ENCODE peak calls at places on chromosomes 2 and 18, in nine cellular contexts. One of them, this sample, is unnamed.

GRCh38 chr18:58213931-58214431 is 170.0 kb downstream of the NEDD4L start:
- DNase-seq in BJ: no peak
- DNase-seq in choroid plexus epithelial cell: peak; percentile 61
- DNase-seq in HCT116: no peak
- DNase-seq in kidney epithelial cell: no peak
- DNase-seq in fibroblast of lung: peak; percentile 80
- DNase-seq in cardiac muscle cell: no peak
- DNase-seq in brain microvascular endothelial cell: peak; percentile 59
- DNase-seq in GM06990: no peak
- DNase-seq in this sample: no peak

GRCh38 chr2:88187038-88187676 is 17.0 kb downstream of the THNSL2 start:
- DNase-seq in BJ: no peak
- DNase-seq in choroid plexus epithelial cell: peak; percentile 60
- DNase-seq in HCT116: peak; percentile 61
- DNase-seq in kidney epithelial cell: no peak
- DNase-seq in fibroblast of lung: peak; percentile 6
- DNase-seq in cardiac muscle cell: peak; percentile 87
- DNase-seq in brain microvascular endothelial cell: peak; percentile 37
- DNase-seq in GM06990: no peak
- DNase-seq in this sample: peak; percentile 89

GRCh38 chr2:75053484-75054112 is 95.2 kb downstream of the POLE4 start:
- DNase-seq in BJ: no peak
- DNase-seq in choroid plexus epithelial cell: peak; percentile 47
- DNase-seq in HCT116: peak; percentile 36
- DNase-seq in kidney epithelial cell: no peak
- DNase-seq in fibroblast of lung: no peak
- DNase-seq in cardiac muscle cell: peak; percentile 70
- DNase-seq in brain microvascular endothelial cell: peak; percentile 20
- DNase-seq in GM06990: peak; percentile 28
- DNase-seq in this sample: no peak

GRCh38 chr18:11850821-11851155 is 425 bp upstream of the CHMP1B start:
- DNase-seq in BJ: peak; percentile 22
- DNase-seq in choroid plexus epithelial cell: peak; percentile 85
- DNase-seq in HCT116: no peak
- DNase-seq in kidney epithelial cell: no peak
- DNase-seq in fibroblast of lung: no peak
- DNase-seq in cardiac muscle cell: no peak
- DNase-seq in brain microvascular endothelial cell: no peak
- DNase-seq in GM06990: no peak
- DNase-seq in this sample: no peak

GRCh38 chr2:127646487-127647241 is 711 bp downstream of the GPR17 start:
- DNase-seq in BJ: no peak
- DNase-seq in choroid plexus epithelial cell: no peak
- DNase-seq in HCT116: no peak
- DNase-seq in kidney epithelial cell: no peak
- DNase-seq in fibroblast of lung: no peak
- DNase-seq in cardiac muscle cell: no peak
- DNase-seq in brain microvascular endothelial cell: no peak
- DNase-seq in GM06990: no peak
- DNase-seq in this sample: peak; percentile 46

GRCh38 chr2:189466656-189467055 is 25.4 kb downstream of the WDR75 start:
- DNase-seq in BJ: no peak
- DNase-seq in choroid plexus epithelial cell: peak; percentile 79
- DNase-seq in HCT116: no peak
- DNase-seq in kidney epithelial cell: no peak
- DNase-seq in fibroblast of lung: peak; percentile 7
- DNase-seq in cardiac muscle cell: peak; percentile 45
- DNase-seq in brain microvascular endothelial cell: no peak
- DNase-seq in GM06990: no peak
- DNase-seq in this sample: no peak

GRCh38 chr2:172241219-172241618 is 138.5 kb upstream of the DLX2 start:
- DNase-seq in BJ: no peak
- DNase-seq in choroid plexus epithelial cell: no peak
- DNase-seq in HCT116: no peak
- DNase-seq in kidney epithelial cell: no peak
- DNase-seq in fibroblast of lung: no peak
- DNase-seq in cardiac muscle cell: no peak
- DNase-seq in brain microvascular endothelial cell: no peak
- DNase-seq in GM06990: no peak
- DNase-seq in this sample: no peak

GRCh38 chr2:191790737-191791136 is 56.2 kb downstream of the CAVIN2 start:
- DNase-seq in BJ: no peak
- DNase-seq in choroid plexus epithelial cell: peak; percentile 62
- DNase-seq in HCT116: no peak
- DNase-seq in kidney epithelial cell: no peak
- DNase-seq in fibroblast of lung: peak; percentile 18
- DNase-seq in cardiac muscle cell: no peak
- DNase-seq in brain microvascular endothelial cell: peak; percentile 19
- DNase-seq in GM06990: no peak
- DNase-seq in this sample: no peak

GRCh38 chr2:173943139-173943538 is 22.0 kb downstream of the SP3 start:
- DNase-seq in BJ: no peak
- DNase-seq in choroid plexus epithelial cell: no peak
- DNase-seq in HCT116: no peak
- DNase-seq in kidney epithelial cell: no peak
- DNase-seq in fibroblast of lung: peak; percentile 49
- DNase-seq in cardiac muscle cell: no peak
- DNase-seq in brain microvascular endothelial cell: no peak
- DNase-seq in GM06990: no peak
- DNase-seq in this sample: no peak

GRCh38 chr2:24616606-24617005 is 125.6 kb downstream of the NCOA1 start:
- DNase-seq in BJ: no peak
- DNase-seq in choroid plexus epithelial cell: no peak
- DNase-seq in HCT116: no peak
- DNase-seq in kidney epithelial cell: no peak
- DNase-seq in fibroblast of lung: no peak
- DNase-seq in cardiac muscle cell: no peak
- DNase-seq in brain microvascular endothelial cell: no peak
- DNase-seq in GM06990: no peak
- DNase-seq in this sample: no peak

GRCh38 chr2:24611626-24612025 is 120.6 kb downstream of the NCOA1 start:
- DNase-seq in BJ: no peak
- DNase-seq in choroid plexus epithelial cell: no peak
- DNase-seq in HCT116: no peak
- DNase-seq in kidney epithelial cell: no peak
- DNase-seq in fibroblast of lung: no peak
- DNase-seq in cardiac muscle cell: no peak
- DNase-seq in brain microvascular endothelial cell: no peak
- DNase-seq in GM06990: no peak
- DNase-seq in this sample: no peak

GRCh38 chr2:24617431-24617830 is 126.4 kb downstream of the NCOA1 start:
- DNase-seq in BJ: peak; percentile 1
- DNase-seq in choroid plexus epithelial cell: no peak
- DNase-seq in HCT116: no peak
- DNase-seq in kidney epithelial cell: no peak
- DNase-seq in fibroblast of lung: peak; percentile 29
- DNase-seq in cardiac muscle cell: no peak
- DNase-seq in brain microvascular endothelial cell: no peak
- DNase-seq in GM06990: no peak
- DNase-seq in this sample: no peak

GRCh38 chr2:24613154-24613814 is 122.2 kb downstream of the NCOA1 start:
- DNase-seq in BJ: peak; percentile 0
- DNase-seq in choroid plexus epithelial cell: peak; percentile 92
- DNase-seq in HCT116: peak; percentile 24
- DNase-seq in kidney epithelial cell: no peak
- DNase-seq in fibroblast of lung: peak; percentile 25
- DNase-seq in cardiac muscle cell: peak; percentile 38
- DNase-seq in brain microvascular endothelial cell: peak; percentile 66
- DNase-seq in GM06990: peak; percentile 34
- DNase-seq in this sample: no peak
- TF ChIP-seq CTCF in BJ: peak; percentile 62
- TF ChIP-seq CTCF in choroid plexus epithelial cell: peak; percentile 79
- TF ChIP-seq CTCF in HCT116: peak; percentile 52
- TF ChIP-seq CTCF in kidney epithelial cell: peak; percentile 13
- TF ChIP-seq CTCF in fibroblast of lung: peak; percentile 35
- TF ChIP-seq CTCF in cardiac muscle cell: peak; percentile 62
- TF ChIP-seq CTCF in brain microvascular endothelial cell: peak; percentile 76
- TF ChIP-seq CTCF in GM06990: peak; percentile 77
- TF ChIP-seq CTCF in this sample: no peak

DNA sequence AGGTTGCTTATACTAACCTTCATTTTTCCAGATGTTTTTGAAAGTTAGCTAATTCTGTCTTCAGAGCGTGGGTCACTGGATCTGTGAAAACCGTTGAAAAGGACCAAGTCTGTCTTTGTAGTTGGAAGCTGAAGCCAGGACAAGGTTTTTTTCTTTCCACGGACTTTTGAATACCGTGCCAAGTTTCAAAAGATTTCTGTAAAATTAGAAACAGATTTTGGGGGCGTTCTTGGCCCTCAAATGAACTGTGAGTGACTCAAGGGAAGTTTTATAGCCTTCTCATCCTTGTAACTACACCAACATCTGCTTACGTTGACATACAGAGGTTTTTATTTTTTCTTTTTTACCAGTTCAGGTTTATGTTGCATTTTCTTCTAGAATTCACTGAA is at the start of gene FAP:
- DNase-seq in BJ: peak; percentile 91
- DNase-seq in choroid plexus epithelial cell: peak; percentile 95
- DNase-seq in HCT116: no peak
- DNase-seq in kidney epithelial cell: no peak
- DNase-seq in fibroblast of lung: peak; percentile 93
- DNase-seq in cardiac muscle cell: no peak
- DNase-seq in brain microvascular endothelial cell: peak; percentile 90
- DNase-seq in GM06990: no peak
- DNase-seq in this sample: no peak
- H3K4me3 ChIP-seq in BJ: peak within 1 kb of the TSS; percentile 51
- H3K4me3 ChIP-seq in choroid plexus epithelial cell: peak within 1 kb of the TSS; percentile 60
- H3K4me3 ChIP-seq in HCT116: no peak within 1 kb of the TSS
- H3K4me3 ChIP-seq in kidney epithelial cell: peak within 1 kb of the TSS; percentile 8
- H3K4me3 ChIP-seq in fibroblast of lung: peak within 1 kb of the TSS; percentile 78
- H3K4me3 ChIP-seq in cardiac muscle cell: no peak within 1 kb of the TSS
- H3K4me3 ChIP-seq in brain microvascular endothelial cell: peak within 1 kb of the TSS; percentile 60
- H3K4me3 ChIP-seq in GM06990: no peak within 1 kb of the TSS
- H3K4me3 ChIP-seq in this sample: no peak within 1 kb of the TSS

GRCh38 chr2:96602330-96602823 is 35.7 kb downstream of the KANSL3 start:
- DNase-seq in BJ: no peak
- DNase-seq in choroid plexus epithelial cell: no peak
- DNase-seq in HCT116: no peak
- DNase-seq in kidney epithelial cell: no peak
- DNase-seq in fibroblast of lung: no peak
- DNase-seq in cardiac muscle cell: no peak
- DNase-seq in brain microvascular endothelial cell: no peak
- DNase-seq in GM06990: no peak
- DNase-seq in this sample: peak; percentile 72
- TF ChIP-seq CTCF in BJ: no peak
- TF ChIP-seq CTCF in choroid plexus epithelial cell: peak; percentile 7
- TF ChIP-seq CTCF in HCT116: peak; percentile 27
- TF ChIP-seq CTCF in kidney epithelial cell: no peak
- TF ChIP-seq CTCF in fibroblast of lung: no peak
- TF ChIP-seq CTCF in cardiac muscle cell: no peak
- TF ChIP-seq CTCF in brain microvascular endothelial cell: no peak
- TF ChIP-seq CTCF in GM06990: no peak
- TF ChIP-seq CTCF in this sample: no peak

GRCh38 chr2:157441072-157441454 is 2.8 kb downstream of the CYTIP start:
- DNase-seq in BJ: no peak
- DNase-seq in choroid plexus epithelial cell: no peak
- DNase-seq in HCT116: no peak
- DNase-seq in kidney epithelial cell: no peak
- DNase-seq in fibroblast of lung: no peak
- DNase-seq in cardiac muscle cell: no peak
- DNase-seq in brain microvascular endothelial cell: no peak
- DNase-seq in GM06990: peak; percentile 65
- DNase-seq in this sample: no peak
- H3K4me3 ChIP-seq in BJ: no peak overlapping the region
- H3K4me3 ChIP-seq in choroid plexus epithelial cell: no peak overlapping the region
- H3K4me3 ChIP-seq in HCT116: no peak overlapping the region
- H3K4me3 ChIP-seq in kidney epithelial cell: no peak overlapping the region
- H3K4me3 ChIP-seq in fibroblast of lung: no peak overlapping the region
- H3K4me3 ChIP-seq in cardiac muscle cell: no peak overlapping the region
- H3K4me3 ChIP-seq in brain microvascular endothelial cell: no peak overlapping the region
- H3K4me3 ChIP-seq in GM06990: peak overlapping the region; percentile 90
- H3K4me3 ChIP-seq in this sample: no peak overlapping the region

GRCh38 chr2:48529676-48530032 is 300 bp upstream of the STON1 start:
- DNase-seq in BJ: no peak
- DNase-seq in choroid plexus epithelial cell: no peak
- DNase-seq in HCT116: no peak
- DNase-seq in kidney epithelial cell: no peak
- DNase-seq in fibroblast of lung: no peak
- DNase-seq in cardiac muscle cell: no peak
- DNase-seq in brain microvascular endothelial cell: no peak
- DNase-seq in GM06990: no peak
- DNase-seq in this sample: no peak

GRCh38 chr2:48528431-48528830 is 1.5 kb upstream of the STON1 start:
- DNase-seq in BJ: no peak
- DNase-seq in choroid plexus epithelial cell: no peak
- DNase-seq in HCT116: no peak
- DNase-seq in kidney epithelial cell: no peak
- DNase-seq in fibroblast of lung: no peak
- DNase-seq in cardiac muscle cell: no peak
- DNase-seq in brain microvascular endothelial cell: no peak
- DNase-seq in GM06990: no peak
- DNase-seq in this sample: no peak

GRCh38 chr2:48529189-48529588 is 765 bp upstream of the STON1 start:
- DNase-seq in BJ: no peak
- DNase-seq in choroid plexus epithelial cell: no peak
- DNase-seq in HCT116: no peak
- DNase-seq in kidney epithelial cell: no peak
- DNase-seq in fibroblast of lung: no peak
- DNase-seq in cardiac muscle cell: peak; percentile 47
- DNase-seq in brain microvascular endothelial cell: no peak
- DNase-seq in GM06990: no peak
- DNase-seq in this sample: no peak

GRCh38 chr2:48531141-48531648 is 1.2 kb downstream of the STON1 start:
- DNase-seq in BJ: peak; percentile 64
- DNase-seq in choroid plexus epithelial cell: peak; percentile 84
- DNase-seq in HCT116: no peak
- DNase-seq in kidney epithelial cell: peak; percentile 23
- DNase-seq in fibroblast of lung: peak; percentile 85
- DNase-seq in cardiac muscle cell: peak; percentile 65
- DNase-seq in brain microvascular endothelial cell: peak; percentile 72
- DNase-seq in GM06990: no peak
- DNase-seq in this sample: no peak

GRCh38 chr2:48530033-48530804 is at the start of gene STON1:
- DNase-seq in BJ: no peak
- DNase-seq in choroid plexus epithelial cell: peak; percentile 47
- DNase-seq in HCT116: no peak
- DNase-seq in kidney epithelial cell: no peak
- DNase-seq in fibroblast of lung: peak; percentile 57
- DNase-seq in cardiac muscle cell: peak; percentile 53
- DNase-seq in brain microvascular endothelial cell: no peak
- DNase-seq in GM06990: peak; percentile 13
- DNase-seq in this sample: peak; percentile 53
- TF ChIP-seq CTCF in BJ: peak; percentile 21
- TF ChIP-seq CTCF in choroid plexus epithelial cell: no peak
- TF ChIP-seq CTCF in HCT116: no peak
- TF ChIP-seq CTCF in kidney epithelial cell: no peak
- TF ChIP-seq CTCF in fibroblast of lung: peak; percentile 18
- TF ChIP-seq CTCF in cardiac muscle cell: peak; percentile 13
- TF ChIP-seq CTCF in brain microvascular endothelial cell: no peak
- TF ChIP-seq CTCF in GM06990: peak; percentile 4
- TF ChIP-seq CTCF in this sample: no peak

This sample was measured in mucosa of descending colon.